ENCODE peak calls at places on chromosomes 5 and 9, in six cellular contexts. J is K562, Y is GM12878, M is HepG2, I is upper lobe of left lung, P is A549. L is an unnamed sample.
A peak's percentile ranks its signal among the peaks of the same experiment; 100 is the strongest.

GRCh38 chr9:134221273-134222017 is 57.1 kb upstream of the RNU6ATAC start:
- ATAC-seq in M (no peak), P (no peak), J (no peak), I (no peak), Y (no peak), L (no peak)

GRCh38 chr9:85536514-85536913 is 205.2 kb downstream of the AGTPBP1 start:
- ATAC-seq in J (no peak), I (no peak), P (no peak), M (no peak), Y (no peak), L (no peak)

GRCh38 chr5:170478306-170478705 is 25.5 kb upstream of the KCNIP1 start:
- ATAC-seq in M (no peak), I (no peak), P (no peak), J (no peak), Y (no peak), L (no peak)

GRCh38 chr9:76595645-76596044 is 136.7 kb downstream of the GCNT1 start:
- ATAC-seq in M (no peak), P (no peak), J (no peak), Y (no peak), I (peak; percentile 85), L (peak; percentile 43)

GRCh38 chr5:149951138-149951749 is 6.7 kb upstream of the PDE6A start:
- ATAC-seq in Y (peak; percentile 63), M (peak; percentile 98), J (peak; percentile 94), I (no peak), P (peak; percentile 75), L (no peak)

GRCh38 chr5:126982926-126983873 is 47.2 kb downstream of the MARCHF3 start:
- ATAC-seq in I (no peak), Y (no peak), P (no peak), J (peak; percentile 50), M (no peak), L (no peak)

GRCh38 chr5:74432240-74432639 is 208.3 kb downstream of the ENC1 start:
- ATAC-seq in J (no peak), Y (no peak), P (no peak), I (peak; percentile 55), M (no peak), L (no peak)

GRCh38 chr9:19490269-19490668 is 81.5 kb downstream of the ACER2 start:
- ATAC-seq in M (no peak), P (no peak), J (no peak), Y (no peak), I (no peak), L (no peak)

GRCh38 chr5:110900829-110901228 is 162.0 kb downstream of the SLC25A46 start:
- ATAC-seq in J (no peak), P (no peak), M (no peak), Y (peak; percentile 68), I (no peak), L (no peak)

GRCh38 chr5:102231693-102232619 is 64.1 kb downstream of the SLCO4C1 start:
- ATAC-seq in I (peak; percentile 53), M (no peak), Y (peak; percentile 83), P (no peak), J (no peak), L (no peak)

GRCh38 chr9:72977670-72978069 is 24.8 kb upstream of the ALDH1A1 start:
- ATAC-seq in I (no peak), P (peak; percentile 81), M (no peak), J (no peak), Y (no peak), L (no peak)

GRCh38 chr9:76896035-76896434 is 9.9 kb downstream of the PRUNE2 start:
- ATAC-seq in Y (no peak), M (no peak), P (no peak), I (no peak), J (no peak), L (no peak)

GRCh38 chr9:28234899-28235277 is 661.6 kb upstream of the C9orf72 start:
- ATAC-seq in J (no peak), P (no peak), I (no peak), Y (no peak), M (no peak), L (no peak)

GRCh38 chr9:34663296-34663590 is 786 bp upstream of the CCL27 start:
- ATAC-seq in P (no peak), I (no peak), Y (no peak), J (no peak), M (no peak), L (no peak)

GRCh38 chr5:40436535-40437237 is 243.0 kb upstream of the PTGER4 start:
- ATAC-seq in Y (peak; percentile 67), I (peak; percentile 41), M (no peak), J (no peak), P (no peak), L (no peak)

GRCh38 chr5:156686816-156687215 is 163.3 kb upstream of the PPP1R2B start:
- ATAC-seq in P (no peak), J (no peak), Y (no peak), I (no peak), M (no peak), L (no peak)

GRCh38 chr5:147446528-147446927 is 63.3 kb downstream of the DPYSL3 start:
- ATAC-seq in Y (no peak), I (peak; percentile 80), M (no peak), P (no peak), J (no peak), L (peak; percentile 80)

GRCh38 chr5:141529002-141529401 is 40.1 kb downstream of the PCDHGC5 start:
- ATAC-seq in I (peak; percentile 40), M (no peak), J (no peak), Y (peak; percentile 68), P (no peak), L (peak; percentile 30)

GRCh38 chr5:139394654-139395566 is at the start of gene PROB1:
- ATAC-seq in P (no peak), J (no peak), M (no peak), Y (no peak), I (peak; percentile 36), L (peak; percentile 63)

GRCh38 chr9:89436963-89437625 is 60.8 kb downstream of the SEMA4D start:
- ATAC-seq in I (peak; percentile 18), J (no peak), M (peak; percentile 21), P (no peak), Y (peak; percentile 25), L (no peak)

DNA sequence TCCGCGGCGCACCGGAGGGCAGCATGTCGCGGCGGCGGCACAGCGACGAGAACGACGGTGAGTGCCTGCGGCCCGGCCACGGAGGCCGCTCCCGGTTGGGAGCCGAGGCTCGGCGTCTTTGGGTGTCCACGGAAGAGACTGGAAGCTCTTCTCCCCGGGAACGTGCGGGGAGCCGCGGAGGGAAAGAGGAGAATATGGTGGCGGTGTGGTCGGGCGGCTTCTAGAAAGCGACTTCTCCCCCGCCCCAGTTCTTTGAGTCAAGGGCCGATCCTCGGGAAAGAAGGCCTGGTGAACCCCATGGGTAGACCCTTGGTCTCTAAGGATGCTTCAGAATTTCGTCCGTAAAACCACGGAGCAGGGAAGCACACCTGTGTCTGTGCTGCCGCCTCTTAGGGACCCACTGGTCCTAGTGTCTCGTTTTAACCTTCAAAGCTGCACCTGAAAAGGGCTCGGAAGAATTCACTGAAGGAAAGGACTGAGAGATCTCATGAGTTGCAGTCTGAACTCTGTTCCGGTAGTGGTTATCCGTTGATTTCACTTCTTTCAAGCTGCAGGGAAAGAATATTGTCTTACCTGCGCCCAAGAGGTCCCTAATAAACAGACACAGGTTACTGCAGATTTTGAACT is 351 bp downstream of the NCBP1 start:
- ATAC-seq in J (peak; percentile 5), I (peak; percentile 12), M (peak; percentile 4), P (peak; percentile 7), Y (peak; percentile 0), L (no peak)
- TF ChIP-seq EP300 in J (no peak), I (no peak), M (no peak), P (no peak), Y (no peak), L (no peak)

GRCh38 chr9:93953492-93954435 is 1.4 kb downstream of the BARX1 start:
- ATAC-seq in J (no peak), M (no peak), I (no peak), Y (no peak), P (peak; percentile 8), L (no peak)

GRCh38 chr9:93951655-93952118 is 3.5 kb downstream of the BARX1 start:
- ATAC-seq in J (no peak), Y (no peak), P (no peak), M (no peak), I (peak; percentile 46), L (no peak)

GRCh38 chr9:93954436-93955355 is at the start of gene BARX1:
- ATAC-seq in Y (no peak), I (no peak), M (no peak), J (no peak), P (peak; percentile 15), L (peak; percentile 42)

GRCh38 chr9:93952119-93952783 is 2.9 kb downstream of the BARX1 start:
- ATAC-seq in I (no peak), J (no peak), P (no peak), Y (no peak), M (no peak), L (no peak)

GRCh38 chr9:93952784-93953491 is 2.2 kb downstream of the BARX1 start:
- ATAC-seq in M (peak; percentile 24), P (no peak), J (no peak), Y (no peak), I (no peak), L (no peak)
- H3K4me3 ChIP-seq in M (no peak overlapping the region), P (no peak overlapping the region), J (no peak overlapping the region), Y (no peak overlapping the region), I (no peak overlapping the region), L (no peak overlapping the region)

GRCh38 chr9:84340535-84340934 is at the start of gene SLC28A3:
- ATAC-seq in I (no peak), P (no peak), J (no peak), M (no peak), Y (no peak), L (no peak)
- TF ChIP-seq EP300 in I (no peak), P (no peak), J (no peak), M (no peak), Y (no peak), L (no peak)

DNA sequence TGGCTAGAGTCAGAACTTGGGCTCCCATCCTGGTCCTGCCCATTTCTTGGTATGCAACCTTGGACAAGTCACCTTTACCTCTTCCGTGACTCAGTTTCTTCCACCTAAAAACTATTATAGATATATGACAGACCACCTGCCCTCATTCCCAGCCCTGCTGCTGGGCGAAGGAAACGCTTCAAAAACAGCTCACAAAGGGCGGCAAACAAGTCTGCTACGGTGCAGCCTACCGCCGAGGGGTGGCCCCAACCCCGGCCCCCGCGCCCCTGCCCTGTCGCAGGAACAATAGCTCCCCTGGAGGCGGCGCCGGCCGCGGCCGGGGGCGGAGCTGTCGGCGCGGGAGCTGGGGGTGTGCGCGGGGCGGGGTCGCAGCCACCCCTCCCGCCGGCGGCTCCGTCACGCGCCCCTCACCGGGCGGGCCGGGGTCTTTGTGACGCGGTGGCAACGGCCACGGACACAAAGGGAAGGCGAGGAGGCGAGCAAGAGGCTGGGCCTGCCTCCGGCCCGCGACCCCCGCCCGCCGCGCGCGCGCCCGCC is at the start of gene TMEFF1:
- ATAC-seq in P (peak; percentile 85), Y (peak; percentile 57), I (peak; percentile 64), M (peak; percentile 77), J (peak; percentile 91), L (peak; percentile 64)
- H3K4me3 ChIP-seq in P (peak within 1 kb of the TSS; percentile 67), Y (peak within 1 kb of the TSS; percentile 67), I (peak within 1 kb of the TSS; percentile 11), M (peak within 1 kb of the TSS; percentile 78), J (peak within 1 kb of the TSS; percentile 43), L (peak within 1 kb of the TSS; percentile 72)

L was measured in gastroesophageal sphincter.